ENCODE peak calls at places on chromosomes 16 and 17, in eight cellular contexts. H, Y, L, A, X, V, W and E are unnamed samples.

GRCh38 chr17:40109471-40109824 is 9.1 kb upstream of the NR1D1 start:
- DNase-seq in H (peak; percentile 40), Y (no peak), L (peak; percentile 48), A (no peak), X (no peak), V (no peak), W (no peak), E (no peak)

GRCh38 chr16:27529962-27530361 is 19.8 kb downstream of the GTF3C1 start:
- DNase-seq in H (no peak), Y (no peak), L (no peak), A (no peak), X (no peak), V (peak; percentile 31), W (no peak), E (no peak)

GRCh38 chr17:5840811-5841446 is 229.2 kb upstream of the WSCD1 start:
- DNase-seq in H (no peak), Y (no peak), L (no peak), A (no peak), X (no peak), V (no peak), W (no peak), E (peak; percentile 35)

GRCh38 chr17:46814446-46814845 is 4.0 kb downstream of the WNT3 start:
- DNase-seq in H (no peak), Y (no peak), L (no peak), A (no peak), X (no peak), V (no peak), W (no peak), E (no peak)

GRCh38 chr16:9901-10665 is 43.3 kb downstream of the POLR3K start:
- DNase-seq in H (no peak), Y (no peak), L (no peak), A (no peak), X (no peak), V (no peak), W (no peak), E (no peak)

GRCh38 chr16:380837-381787 is 666 bp downstream of the PGAP6 start:
- DNase-seq in H (no peak), Y (no peak), L (no peak), A (no peak), X (no peak), V (no peak), W (no peak), E (peak; percentile 58)

GRCh38 chr17:60901806-60902205 is 224.2 kb downstream of the BCAS3 start:
- DNase-seq in H (no peak), Y (peak; percentile 38), L (no peak), A (no peak), X (no peak), V (no peak), W (no peak), E (no peak)

GRCh38 chr17:1992541-1992940 is 32.6 kb downstream of the RTN4RL1 start:
- DNase-seq in H (no peak), Y (no peak), L (no peak), A (peak; percentile 30), X (no peak), V (peak; percentile 44), W (no peak), E (no peak)